ENCODE peak calls at places on chromosome 15, in six cellular contexts. One of them, this sample, is unnamed.

GRCh38 chr15:71841563-71841962 is 31.2 kb downstream of the NR2E3 start:
- DNase-seq in activated T-cell treated with anti-CD3 and anti-CD28 coated beads, Interleukin-2, amount 50 U/mL, for 72 hours: no peak
- DNase-seq in neural crest cell: no peak
- DNase-seq in activated CD4-positive, alpha-beta T cell treated with anti-CD3 and anti-CD28 coated beads, Interleukin-2, amount 50 U/mL, for 1 hour: no peak
- DNase-seq in fibroblast of the aortic adventitia: no peak
- DNase-seq in left colon: no peak
- DNase-seq in this sample: no peak

GRCh38 chr15:88636039-88636438 is 2.8 kb upstream of the ISG20 start:
- DNase-seq in left colon: peak; percentile 61
- DNase-seq in activated T-cell treated with anti-CD3 and anti-CD28 coated beads, Interleukin-2, amount 50 U/mL, for 72 hours: peak; percentile 71
- DNase-seq in activated CD4-positive, alpha-beta T cell treated with anti-CD3 and anti-CD28 coated beads, Interleukin-2, amount 50 U/mL, for 1 hour: peak; percentile 80
- DNase-seq in fibroblast of the aortic adventitia: no peak
- DNase-seq in neural crest cell: no peak
- DNase-seq in this sample: no peak

GRCh38 chr15:72037321-72037720 is 80.6 kb downstream of the MYO9A start:
- DNase-seq in fibroblast of the aortic adventitia: no peak
- DNase-seq in neural crest cell: no peak
- DNase-seq in activated CD4-positive, alpha-beta T cell treated with anti-CD3 and anti-CD28 coated beads, Interleukin-2, amount 50 U/mL, for 1 hour: no peak
- DNase-seq in activated T-cell treated with anti-CD3 and anti-CD28 coated beads, Interleukin-2, amount 50 U/mL, for 72 hours: no peak
- DNase-seq in left colon: no peak
- DNase-seq in this sample: no peak

GRCh38 chr15:85778107-85778776 is 16.5 kb downstream of the KLHL25 start:
- DNase-seq in fibroblast of the aortic adventitia: no peak
- DNase-seq in neural crest cell: no peak
- DNase-seq in activated CD4-positive, alpha-beta T cell treated with anti-CD3 and anti-CD28 coated beads, Interleukin-2, amount 50 U/mL, for 1 hour: no peak
- DNase-seq in activated T-cell treated with anti-CD3 and anti-CD28 coated beads, Interleukin-2, amount 50 U/mL, for 72 hours: no peak
- DNase-seq in left colon: no peak
- DNase-seq in this sample: peak; percentile 49

GRCh38 chr15:101156509-101157159 is 95.2 kb downstream of the CHSY1 start:
- DNase-seq in activated T-cell treated with anti-CD3 and anti-CD28 coated beads, Interleukin-2, amount 50 U/mL, for 72 hours: no peak
- DNase-seq in neural crest cell: no peak
- DNase-seq in left colon: no peak
- DNase-seq in activated CD4-positive, alpha-beta T cell treated with anti-CD3 and anti-CD28 coated beads, Interleukin-2, amount 50 U/mL, for 1 hour: no peak
- DNase-seq in fibroblast of the aortic adventitia: peak; percentile 37
- DNase-seq in this sample: no peak

GRCh38 chr15:79381593-79381992 is 50.5 kb upstream of the MINAR1 start:
- DNase-seq in fibroblast of the aortic adventitia: no peak
- DNase-seq in activated T-cell treated with anti-CD3 and anti-CD28 coated beads, Interleukin-2, amount 50 U/mL, for 72 hours: no peak
- DNase-seq in activated CD4-positive, alpha-beta T cell treated with anti-CD3 and anti-CD28 coated beads, Interleukin-2, amount 50 U/mL, for 1 hour: no peak
- DNase-seq in left colon: no peak
- DNase-seq in neural crest cell: no peak
- DNase-seq in this sample: no peak

GRCh38 chr15:33584797-33585196 is 274.0 kb downstream of the RYR3 start:
- DNase-seq in left colon: no peak
- DNase-seq in fibroblast of the aortic adventitia: peak; percentile 35
- DNase-seq in neural crest cell: no peak
- DNase-seq in activated T-cell treated with anti-CD3 and anti-CD28 coated beads, Interleukin-2, amount 50 U/mL, for 72 hours: no peak
- DNase-seq in activated CD4-positive, alpha-beta T cell treated with anti-CD3 and anti-CD28 coated beads, Interleukin-2, amount 50 U/mL, for 1 hour: no peak
- DNase-seq in this sample: no peak

GRCh38 chr15:67117356-67117755 is 52.0 kb downstream of the SMAD3 start:
- DNase-seq in fibroblast of the aortic adventitia: peak; percentile 80
- DNase-seq in left colon: no peak
- DNase-seq in activated CD4-positive, alpha-beta T cell treated with anti-CD3 and anti-CD28 coated beads, Interleukin-2, amount 50 U/mL, for 1 hour: no peak
- DNase-seq in neural crest cell: no peak
- DNase-seq in activated T-cell treated with anti-CD3 and anti-CD28 coated beads, Interleukin-2, amount 50 U/mL, for 72 hours: no peak
- DNase-seq in this sample: no peak

GRCh38 chr15:27358751-27359434 is 387.9 kb downstream of the GABRG3 start:
- DNase-seq in activated CD4-positive, alpha-beta T cell treated with anti-CD3 and anti-CD28 coated beads, Interleukin-2, amount 50 U/mL, for 1 hour: no peak
- DNase-seq in neural crest cell: peak; percentile 49
- DNase-seq in activated T-cell treated with anti-CD3 and anti-CD28 coated beads, Interleukin-2, amount 50 U/mL, for 72 hours: peak; percentile 2
- DNase-seq in fibroblast of the aortic adventitia: no peak
- DNase-seq in left colon: no peak
- DNase-seq in this sample: no peak

GRCh38 chr15:75577401-75578205 is 1.5 kb downstream of the PTPN9 start:
- DNase-seq in neural crest cell: no peak
- DNase-seq in activated CD4-positive, alpha-beta T cell treated with anti-CD3 and anti-CD28 coated beads, Interleukin-2, amount 50 U/mL, for 1 hour: no peak
- DNase-seq in activated T-cell treated with anti-CD3 and anti-CD28 coated beads, Interleukin-2, amount 50 U/mL, for 72 hours: no peak
- DNase-seq in fibroblast of the aortic adventitia: peak; percentile 37
- DNase-seq in left colon: no peak
- DNase-seq in this sample: no peak

GRCh38 chr15:45205192-45205591 is 17.4 kb upstream of the SHF start:
- DNase-seq in activated T-cell treated with anti-CD3 and anti-CD28 coated beads, Interleukin-2, amount 50 U/mL, for 72 hours: peak; percentile 83
- DNase-seq in neural crest cell: peak; percentile 71
- DNase-seq in left colon: peak; percentile 62
- DNase-seq in fibroblast of the aortic adventitia: peak; percentile 68
- DNase-seq in activated CD4-positive, alpha-beta T cell treated with anti-CD3 and anti-CD28 coated beads, Interleukin-2, amount 50 U/mL, for 1 hour: peak; percentile 52
- DNase-seq in this sample: no peak

GRCh38 chr15:59997070-59997701 is 6.9 kb upstream of the FOXB1 start:
- DNase-seq in left colon: no peak
- DNase-seq in activated CD4-positive, alpha-beta T cell treated with anti-CD3 and anti-CD28 coated beads, Interleukin-2, amount 50 U/mL, for 1 hour: peak; percentile 40
- DNase-seq in activated T-cell treated with anti-CD3 and anti-CD28 coated beads, Interleukin-2, amount 50 U/mL, for 72 hours: peak; percentile 82
- DNase-seq in neural crest cell: no peak
- DNase-seq in fibroblast of the aortic adventitia: no peak
- DNase-seq in this sample: peak; percentile 56